ENCODE peak calls at places on chromosomes 2 and 18, in seven cellular contexts. X is left ventricle myocardium inferior; B is breast epithelium; K is MM.1S; Y is prostate gland; I is Peyer's patch; O is CD8-positive, alpha-beta T cell. T is an unnamed sample.

GRCh38 chr2:171334171-171334570 is 99.6 kb downstream of the METTL8 start:
- DNase-seq in X (no peak), B (no peak), K (no peak), Y (no peak), I (no peak), O (no peak), T (no peak)

GRCh38 chr2:216279011-216279410 is 93.3 kb downstream of the MARCHF4 start:
- DNase-seq in X (no peak), B (no peak), K (no peak), Y (no peak), I (no peak), O (no peak), T (no peak)

GRCh38 chr2:150989969-150990368 is 271.7 kb downstream of the RBM43 start:
- DNase-seq in X (no peak), B (no peak), K (no peak), Y (no peak), I (no peak), O (no peak), T (no peak)

GRCh38 chr2:73963385-73964120 is 21.2 kb upstream of the TET3 start:
- DNase-seq in X (no peak), B (no peak), K (no peak), Y (no peak), I (no peak), O (no peak), T (no peak)

GRCh38 chr2:40395169-40396023 is 56.5 kb downstream of the SLC8A1 start:
- DNase-seq in X (no peak), B (no peak), K (no peak), Y (no peak), I (no peak), O (no peak), T (no peak)

GRCh38 chr2:209876211-209876610 is 104.6 kb downstream of the UNC80 start:
- DNase-seq in X (no peak), B (no peak), K (no peak), Y (no peak), I (no peak), O (no peak), T (no peak)

GRCh38 chr18:54392621-54393023 is 34.9 kb downstream of the C18orf54 start:
- DNase-seq in X (no peak), B (no peak), K (peak; percentile 77), Y (no peak), I (no peak), O (no peak), T (peak; percentile 43)

GRCh38 chr2:20203072-20203471 is 21.9 kb downstream of the SDC1 start:
- DNase-seq in X (no peak), B (no peak), K (no peak), Y (no peak), I (no peak), O (no peak), T (no peak)

GRCh38 chr2:228681426-228681825 is 499.9 kb upstream of the SPHKAP start:
- DNase-seq in X (no peak), B (no peak), K (no peak), Y (no peak), I (no peak), O (no peak), T (no peak)

GRCh38 chr2:121245913-121246312 is 39.1 kb downstream of the TFCP2L1 start:
- DNase-seq in X (no peak), B (no peak), K (no peak), Y (no peak), I (no peak), O (no peak), T (no peak)

GRCh38 chr2:65655000-65655399 is 222.6 kb upstream of the SPRED2 start:
- DNase-seq in X (no peak), B (no peak), K (no peak), Y (no peak), I (no peak), O (no peak), T (no peak)

GRCh38 chr2:8803658-8804379 is 33.6 kb downstream of the KIDINS220 start:
- DNase-seq in X (no peak), B (peak; percentile 58), K (no peak), Y (peak; percentile 69), I (peak; percentile 53), O (no peak), T (no peak)

GRCh38 chr2:217553202-217553601 is 449.6 kb downstream of the TNS1 start:
- DNase-seq in X (no peak), B (no peak), K (no peak), Y (no peak), I (no peak), O (no peak), T (no peak)

GRCh38 chr2:64846175-64846574 is 143.0 kb upstream of the SLC1A4 start:
- DNase-seq in X (no peak), B (no peak), K (no peak), Y (no peak), I (no peak), O (no peak), T (no peak)

GRCh38 chr18:48153641-48154481 is 223.4 kb upstream of the SMAD2 start:
- DNase-seq in X (no peak), B (no peak), K (no peak), Y (no peak), I (no peak), O (no peak), T (no peak)

DNA sequence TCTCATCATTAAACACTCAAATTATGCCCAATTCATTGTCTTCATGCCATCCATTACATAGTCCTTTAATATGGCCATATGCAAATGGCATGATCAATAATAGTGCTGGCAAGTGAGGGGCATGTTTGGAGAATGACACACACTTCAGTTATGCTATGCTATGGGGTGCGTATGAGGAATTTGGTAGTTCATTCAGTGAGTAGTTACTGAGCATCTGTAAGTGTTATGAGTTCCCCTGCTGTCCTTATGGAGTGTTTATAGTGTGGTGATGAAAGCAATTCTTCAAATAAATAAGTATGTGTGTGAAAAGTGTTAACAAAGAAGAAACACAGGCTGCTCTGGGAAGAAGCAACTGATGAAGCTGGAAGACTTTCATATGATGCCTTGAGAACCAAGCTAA is 383.7 kb upstream of the SLC14A2 start:
- DNase-seq in X (no peak), B (no peak), K (no peak), Y (no peak), I (no peak), O (no peak), T (no peak)
- H3K27ac ChIP-seq in X (no peak overlapping the region), B (no peak overlapping the region), K (no peak overlapping the region), Y (no peak overlapping the region), I (no peak overlapping the region), O (no peak overlapping the region), T (no peak overlapping the region)

GRCh38 chr2:174594451-174594850 is 3.2 kb downstream of the WIPF1 start:
- DNase-seq in X (no peak), B (no peak), K (peak; percentile 40), Y (no peak), I (no peak), O (no peak), T (no peak)

GRCh38 chr2:174595415-174595814 is 2.2 kb downstream of the WIPF1 start:
- DNase-seq in X (no peak), B (no peak), K (peak; percentile 30), Y (no peak), I (no peak), O (no peak), T (no peak)

GRCh38 chr2:174591740-174592139 is 5.9 kb downstream of the WIPF1 start:
- DNase-seq in X (no peak), B (no peak), K (no peak), Y (no peak), I (no peak), O (no peak), T (no peak)

GRCh38 chr2:174593041-174593440 is 4.6 kb downstream of the WIPF1 start:
- DNase-seq in X (no peak), B (no peak), K (no peak), Y (no peak), I (no peak), O (no peak), T (no peak)

GRCh38 chr2:174593574-174594203 is 3.9 kb downstream of the WIPF1 start:
- DNase-seq in X (no peak), B (no peak), K (peak; percentile 97), Y (no peak), I (peak; percentile 88), O (peak; percentile 54), T (peak; percentile 53)
- H3K27ac ChIP-seq in X (peak overlapping the region; percentile 62), B (peak overlapping the region; percentile 52), K (peak overlapping the region; percentile 96), Y (no peak overlapping the region), I (peak overlapping the region; percentile 83), O (peak overlapping the region; percentile 65), T (peak overlapping the region; percentile 90)

DNA sequence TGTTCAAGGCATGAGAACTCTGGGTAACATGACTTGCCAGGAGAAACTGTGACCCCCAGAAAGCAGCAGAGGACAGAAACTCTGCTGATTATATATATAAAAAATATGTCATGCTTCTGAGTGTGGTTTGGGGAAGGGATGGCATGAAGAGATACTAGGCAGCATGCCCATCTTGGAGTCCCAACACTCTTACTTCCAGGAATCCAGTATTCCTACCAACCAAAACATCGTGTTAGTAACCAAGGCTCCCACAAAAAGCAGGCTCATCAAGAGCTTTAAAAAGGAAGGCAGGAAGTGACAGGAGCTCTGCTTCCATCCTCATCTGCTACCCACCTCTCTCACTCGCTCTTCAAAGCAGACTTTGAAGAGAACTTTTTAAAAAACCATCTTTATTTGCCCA is 31.6 kb upstream of the TWIST2 start:
- DNase-seq in X (no peak), B (no peak), K (no peak), Y (no peak), I (no peak), O (no peak), T (no peak)
- H3K27ac ChIP-seq in X (no peak overlapping the region), B (no peak overlapping the region), K (no peak overlapping the region), Y (no peak overlapping the region), I (no peak overlapping the region), O (no peak overlapping the region), T (no peak overlapping the region)

DNA sequence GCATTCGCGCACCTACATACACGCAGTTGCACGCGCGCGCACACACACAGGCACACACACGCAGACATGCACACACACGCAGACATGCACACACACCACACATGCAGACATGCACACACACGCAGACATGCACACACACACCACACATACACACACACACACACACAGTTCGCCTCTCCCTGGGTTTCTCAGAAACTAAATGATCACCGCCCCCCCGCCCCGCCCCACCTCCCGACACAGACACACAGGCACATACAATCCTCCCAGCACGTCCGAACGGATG is 1.1 kb downstream of the EPHA4 start:
- DNase-seq in X (no peak), B (no peak), K (no peak), Y (no peak), I (no peak), O (no peak), T (peak; percentile 54)
- H3K27ac ChIP-seq in X (peak overlapping the region; percentile 93), B (no peak overlapping the region), K (no peak overlapping the region), Y (no peak overlapping the region), I (no peak overlapping the region), O (no peak overlapping the region), T (peak overlapping the region; percentile 69)

GRCh38 chr18:31684279-31685096 is at the start of gene B4GALT6:
- DNase-seq in X (no peak), B (no peak), K (peak; percentile 31), Y (peak; percentile 12), I (peak; percentile 52), O (no peak), T (peak; percentile 5)
- H3K27ac ChIP-seq in X (peak within 1 kb of the TSS; percentile 80), B (peak within 1 kb of the TSS; percentile 83), K (peak within 1 kb of the TSS; percentile 61), Y (peak within 1 kb of the TSS; percentile 81), I (peak within 1 kb of the TSS; percentile 89), O (no peak within 1 kb of the TSS), T (no peak within 1 kb of the TSS)